ENCODE peak calls at places on chromosomes 2 and 18, in eight cellular contexts. A is IMR-90, H is MM.1S, C is A549, B is thoracic aorta, K is astrocyte, D is neural progenitor cell, L is tibial artery. R is an unnamed sample. For H3K4me1, the result is how much of the 10 kb centered on the place peaks cover.

GRCh38 chr2:28160986-28161425 is 231.7 kb upstream of the FOSL2 start:
- DNase-seq in A (peak), H (no peak), C (peak), B (no peak), K (peak), D (no peak), L (no peak), R (no peak)

GRCh38 chr2:145404690-145405089 is 884.8 kb upstream of the ZEB2 start:
- DNase-seq in A (peak), H (no peak), C (no peak), B (no peak), K (no peak), D (no peak), L (no peak), R (no peak)

GRCh38 chr18:789397-789796 is 22.6 kb downstream of the YES1 start:
- DNase-seq in A (no peak), H (no peak), C (no peak), B (no peak), K (no peak), D (no peak), L (no peak), R (no peak)

GRCh38 chr2:229920011-229920781 is 1.6 kb downstream of the TRIP12 start:
- DNase-seq in A (no peak), H (no peak), C (no peak), B (no peak), K (no peak), D (peak), L (no peak), R (no peak)

GRCh38 chr18:79365701-79366100 is 30.0 kb upstream of the NFATC1 start:
- DNase-seq in A (peak), H (no peak), C (no peak), B (no peak), K (peak), D (no peak), L (no peak), R (no peak)

GRCh38 chr2:62672601-62673000 is 32.9 kb upstream of the EHBP1 start:
- DNase-seq in A (peak), H (no peak), C (peak), B (no peak), K (peak), D (peak), L (no peak), R (no peak)

GRCh38 chr2:85887566-85888019 is 1.2 kb downstream of the ST3GAL5 start:
- DNase-seq in A (peak), H (peak), C (peak), B (no peak), K (no peak), D (peak), L (peak), R (peak)

GRCh38 chr2:133609664-133610063 is 41.4 kb upstream of the NCKAP5 start:
- DNase-seq in A (no peak), H (no peak), C (no peak), B (no peak), K (no peak), D (no peak), L (no peak), R (no peak)

GRCh38 chr2:105438104-105438929 is 39.5 kb upstream of the FHL2 start:
- DNase-seq in A (peak), H (no peak), C (no peak), B (no peak), K (peak), D (peak), L (no peak), R (peak)

GRCh38 chr2:111032721-111033532 is 87.8 kb upstream of the BCL2L11 start:
- DNase-seq in A (peak), H (no peak), C (peak), B (no peak), K (no peak), D (no peak), L (no peak), R (no peak)

GRCh38 chr2:144516981-144517824 is 2.7 kb downstream of the ZEB2 start:
- DNase-seq in A (peak), H (peak), C (peak), B (no peak), K (peak), D (peak), L (peak), R (peak)

GRCh38 chr2:140880573-140880972 is 1250.2 kb downstream of the LRP1B start:
- DNase-seq in A (peak), H (no peak), C (no peak), B (no peak), K (peak), D (no peak), L (no peak), R (no peak)

GRCh38 chr2:73034661-73035374 is 36.7 kb downstream of the SFXN5 start:
- DNase-seq in A (no peak), H (no peak), C (no peak), B (no peak), K (no peak), D (no peak), L (no peak), R (no peak)

GRCh38 chr2:221203846-221204245 is 368.3 kb downstream of the EPHA4 start:
- DNase-seq in A (no peak), H (no peak), C (no peak), B (no peak), K (no peak), D (no peak), L (no peak), R (no peak)

GRCh38 chr2:29056452-29056851 is 17.9 kb downstream of the PCARE start:
- DNase-seq in A (no peak), H (no peak), C (no peak), B (no peak), K (no peak), D (no peak), L (no peak), R (no peak)

GRCh38 chr18:8848541-8848940 is 143.2 kb downstream of the MTCL1 start:
- DNase-seq in A (peak), H (no peak), C (no peak), B (no peak), K (no peak), D (no peak), L (no peak), R (no peak)

GRCh38 chr2:142119347-142119746 is 11.5 kb downstream of the LRP1B start:
- DNase-seq in A (no peak), H (no peak), C (no peak), B (no peak), K (no peak), D (no peak), L (no peak), R (no peak)

GRCh38 chr2:26612522-26613240 is 28.5 kb downstream of the CIB4 start:
- DNase-seq in A (no peak), H (no peak), C (no peak), B (no peak), K (no peak), D (no peak), L (peak), R (peak)

GRCh38 chr18:45399146-45399545 is 216.1 kb upstream of the SLC14A2 start:
- DNase-seq in A (no peak), H (no peak), C (no peak), B (no peak), K (no peak), D (no peak), L (no peak), R (no peak)

GRCh38 chr18:31045599-31045998 is 3.1 kb upstream of the DSC3 start:
- DNase-seq in A (no peak), H (no peak), C (no peak), B (no peak), K (no peak), D (no peak), L (no peak), R (no peak)

GRCh38 chr2:106163948-106164580 is 30.0 kb downstream of the UXS1 start:
- DNase-seq in A (peak), H (no peak), C (no peak), B (no peak), K (no peak), D (no peak), L (no peak), R (no peak)

GRCh38 chr2:230974096-230974913 is 21.6 kb upstream of the SPATA3 start:
- DNase-seq in A (peak), H (peak), C (no peak), B (no peak), K (peak), D (no peak), L (no peak), R (no peak)

GRCh38 chr18:80037869-80038630 is 3.8 kb downstream of the RBFA start:
- DNase-seq in A (no peak), H (no peak), C (no peak), B (no peak), K (no peak), D (no peak), L (no peak), R (no peak)

GRCh38 chr2:113216891-113217454 is 43.2 kb downstream of the PSD4 start:
- DNase-seq in A (no peak), H (no peak), C (no peak), B (no peak), K (no peak), D (no peak), L (no peak), R (no peak)

GRCh38 chr2:59655809-59656208 is 897.6 kb downstream of the BCL11A start:
- DNase-seq in A (no peak), H (no peak), C (no peak), B (no peak), K (no peak), D (no peak), L (no peak), R (no peak)

GRCh38 chr2:172555522-172556283 is at the start of gene PDK1:
- DNase-seq in A (peak), H (peak), C (peak), B (peak), K (peak), D (peak), L (peak), R (peak)

GRCh38 chr2:205822578-205822977 is 140.3 kb downstream of the NRP2 start:
- DNase-seq in A (peak), H (peak), C (no peak), B (no peak), K (peak), D (no peak), L (no peak), R (no peak)

GRCh38 chr18:47246027-47246971 is 5.2 kb downstream of the SKOR2 start:
- DNase-seq in A (no peak), H (no peak), C (no peak), B (no peak), K (no peak), D (peak), L (no peak), R (no peak)

GRCh38 chr2:62705007-62705829 is at the start of gene EHBP1:
- DNase-seq in A (peak), H (peak), C (peak), B (peak), K (peak), D (peak), L (peak), R (peak)

GRCh38 chr2:74025971-74026612 is 41.4 kb downstream of the TET3 start:
- DNase-seq in A (peak), H (no peak), C (no peak), B (no peak), K (no peak), D (no peak), L (no peak), R (no peak)

GRCh38 chr2:31028415-31028814 is 109.8 kb downstream of the GALNT14 start:
- DNase-seq in A (no peak), H (no peak), C (no peak), B (no peak), K (no peak), D (no peak), L (no peak), R (no peak)

GRCh38 chr2:12105180-12105579 is 358.7 kb downstream of the LPIN1 start:
- DNase-seq in A (no peak), H (no peak), C (no peak), B (no peak), K (no peak), D (no peak), L (no peak), R (no peak)

GRCh38 chr2:12097860-12098259 is 351.4 kb downstream of the LPIN1 start:
- DNase-seq in A (no peak), H (no peak), C (no peak), B (no peak), K (no peak), D (no peak), L (no peak), R (no peak)

GRCh38 chr2:12106440-12107080 is 360.1 kb downstream of the LPIN1 start:
- DNase-seq in A (peak), H (no peak), C (peak), B (no peak), K (peak), D (no peak), L (peak), R (peak)

GRCh38 chr2:12099374-12099773 is 352.9 kb downstream of the LPIN1 start:
- DNase-seq in A (no peak), H (no peak), C (no peak), B (no peak), K (no peak), D (no peak), L (no peak), R (no peak)

DNA sequence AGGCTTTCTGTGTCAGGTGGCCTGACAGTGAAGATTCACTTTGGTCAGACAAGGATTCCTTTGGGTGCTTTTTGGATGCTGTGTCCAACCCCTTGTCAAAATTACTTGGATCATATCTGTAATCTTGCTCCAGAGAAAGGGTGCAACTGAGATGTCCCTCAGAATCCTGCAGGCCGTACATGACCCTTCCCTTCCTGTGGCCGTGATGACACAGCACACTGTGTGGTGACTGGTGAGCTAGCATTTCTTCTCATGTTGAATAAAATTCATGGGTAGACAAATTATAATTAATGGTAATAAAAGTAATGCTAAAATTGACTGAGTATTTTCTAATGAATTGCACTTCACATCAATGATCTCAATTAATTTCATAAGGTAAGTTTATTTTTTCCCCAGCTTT is 356.2 kb downstream of the LPIN1 start:
- DNase-seq in A (no peak), H (no peak), C (no peak), B (no peak), K (no peak), D (no peak), L (no peak), R (no peak)
- H3K4me1 ChIP-seq in A (under half), H (under half), C (under half), B (under half), K (under half), D (under half), L (under half), R (under half)

GRCh38 chr18:3848316-3848715 is 398.3 kb downstream of the TGIF1 start:
- DNase-seq in A (peak), H (no peak), C (no peak), B (no peak), K (no peak), D (no peak), L (no peak), R (no peak)

GRCh38 chr18:3845176-3845575 is 395.2 kb downstream of the TGIF1 start:
- DNase-seq in A (no peak), H (no peak), C (no peak), B (no peak), K (no peak), D (no peak), L (no peak), R (no peak)

GRCh38 chr18:3839481-3840075 is 389.6 kb downstream of the TGIF1 start:
- DNase-seq in A (no peak), H (no peak), C (no peak), B (no peak), K (no peak), D (peak), L (no peak), R (no peak)

GRCh38 chr18:3836937-3837336 is 387.0 kb downstream of the TGIF1 start:
- DNase-seq in A (no peak), H (no peak), C (no peak), B (no peak), K (no peak), D (no peak), L (no peak), R (no peak)

GRCh38 chr18:3842844-3843243 is 392.9 kb downstream of the TGIF1 start:
- DNase-seq in A (no peak), H (no peak), C (no peak), B (no peak), K (no peak), D (no peak), L (no peak), R (no peak)
- H3K4me3 ChIP-seq in A (no peak), H (no peak), C (no peak), B (no peak), K (no peak), D (no peak), L (no peak), R (no peak)

GRCh38 chr2:118842687-118843491 is 4.6 kb downstream of the EN1 start:
- DNase-seq in A (no peak), H (no peak), C (no peak), B (no peak), K (no peak), D (peak), L (no peak), R (no peak)
- TF ChIP-seq CTCF in A (no peak), H (no peak), C (no peak), B (no peak), K (no peak), D (peak), L (no peak), R (no peak)

DNA sequence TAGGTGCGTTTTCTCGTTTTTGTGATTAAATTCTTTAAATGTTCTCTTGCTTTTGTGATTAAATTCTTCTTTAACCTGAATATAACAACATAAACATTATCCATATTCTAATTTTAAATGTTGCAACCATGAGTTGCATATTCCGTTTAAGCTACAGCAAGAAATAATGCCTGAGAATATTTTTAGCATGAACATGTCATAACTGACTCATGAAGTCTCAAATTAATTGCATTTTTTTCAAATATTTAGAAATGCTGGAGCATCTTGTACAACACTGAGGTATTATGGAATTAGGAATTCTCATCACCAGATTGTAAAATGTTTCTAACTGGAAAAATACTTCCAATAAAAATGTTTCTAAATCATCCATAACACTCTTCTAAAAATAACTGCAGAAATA is 14.7 kb downstream of the ROCK2 start:
- DNase-seq in A (peak), H (no peak), C (no peak), B (no peak), K (no peak), D (no peak), L (no peak), R (no peak)
- H3K4me1 ChIP-seq in A (under half), H (under half), C (under half), B (half or more), K (under half), D (under half), L (under half), R (half or more)

GRCh38 chr2:127064642-127065250 is 42.2 kb downstream of the BIN1 start:
- DNase-seq in A (peak), H (peak), C (peak), B (peak), K (peak), D (peak), L (peak), R (peak)
- H3K4me3 ChIP-seq in A (no peak), H (no peak), C (no peak), B (peak), K (peak), D (no peak), L (no peak), R (peak)

DNA sequence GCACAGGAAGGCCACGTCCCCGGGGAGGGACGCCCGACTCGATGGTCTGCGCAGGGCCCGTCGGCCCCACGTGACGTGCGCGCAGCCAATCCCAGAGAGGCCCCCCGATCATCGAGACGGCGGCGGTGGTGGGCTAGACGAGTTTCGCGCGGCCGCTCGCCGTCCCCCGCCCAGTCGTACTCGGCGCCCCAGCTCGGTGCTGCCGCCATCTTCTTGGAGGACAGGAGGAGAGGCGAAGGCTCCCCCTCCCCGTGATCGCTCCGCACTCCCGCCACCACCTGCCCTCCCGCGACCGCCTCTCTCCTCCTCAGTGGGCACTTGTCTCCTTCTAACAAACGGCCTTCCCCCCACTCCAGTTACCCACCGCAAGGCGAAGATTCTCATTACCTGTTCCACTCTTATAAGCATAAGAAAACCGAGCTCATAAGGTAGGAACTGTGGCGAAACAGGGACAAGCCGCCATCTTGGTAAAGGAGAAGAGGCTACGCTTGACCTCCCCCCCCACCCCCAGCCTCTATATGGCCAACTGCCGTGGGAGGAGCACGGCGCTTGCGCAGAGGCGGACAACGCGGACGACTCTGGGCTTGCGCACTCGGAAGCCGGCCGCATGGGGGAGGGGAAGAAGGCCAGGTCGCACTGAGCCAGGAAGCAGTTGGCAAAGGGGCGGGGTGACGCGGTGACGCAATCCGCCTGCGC is at the start of gene HDLBP:
- DNase-seq in A (peak), H (peak), C (peak), B (peak), K (peak), D (peak), L (peak), R (peak)
- TF ChIP-seq CTCF in A (peak), H (peak), C (peak), B (no peak), K (no peak), D (peak), L (peak), R (no peak)

GRCh38 chr2:69620870-69621269 is 22.7 kb downstream of the AAK1 start:
- DNase-seq in A (no peak), H (no peak), C (no peak), B (no peak), K (no peak), D (no peak), L (no peak), R (no peak)
- H3K4me1 ChIP-seq in A (under half), H (under half), C (under half), B (half or more), K (under half), D (under half), L (under half), R (half or more)

GRCh38 chr2:171316220-171316619 is 117.6 kb downstream of the METTL8 start:
- DNase-seq in A (peak), H (no peak), C (no peak), B (no peak), K (peak), D (peak), L (no peak), R (no peak)
- H3K4me3 ChIP-seq in A (no peak), H (no peak), C (no peak), B (no peak), K (no peak), D (peak), L (no peak), R (no peak)

DNA sequence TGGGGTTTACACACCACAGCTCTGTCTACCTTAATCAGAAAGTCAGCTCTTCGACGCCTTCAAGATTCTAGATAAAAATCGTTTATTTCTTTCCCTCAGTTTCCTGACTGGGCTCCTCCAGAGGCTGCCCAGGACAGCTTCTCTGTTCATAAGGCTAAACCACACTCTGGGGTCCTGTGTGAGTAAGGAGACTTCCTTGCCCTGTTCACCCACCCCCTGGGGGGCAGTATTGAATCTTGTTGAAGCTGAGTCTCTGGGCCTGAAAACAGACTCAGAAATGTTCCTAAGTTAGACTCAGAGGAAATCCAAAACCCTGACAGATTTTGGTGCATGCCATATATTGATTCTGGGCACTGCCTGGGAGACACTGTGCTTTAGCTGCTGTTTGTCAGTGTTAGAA is 43.0 kb downstream of the G6PC2 start:
- DNase-seq in A (no peak), H (no peak), C (no peak), B (no peak), K (no peak), D (peak), L (no peak), R (no peak)
- TF ChIP-seq CTCF in A (no peak), H (no peak), C (no peak), B (no peak), K (no peak), D (peak), L (no peak), R (no peak)